ENCODE peak calls at places on chromosomes 1 and 21, in eight cellular contexts. G, S, K, I, Y, Z, T and W are unnamed samples.

GRCh38 chr1:164716992-164717703 is 158.2 kb downstream of the PBX1 start:
- DNase-seq in G (no peak), S (no peak), K (peak; percentile 56), I (no peak), Y (no peak), Z (no peak), T (peak; percentile 78), W (peak; percentile 59)

GRCh38 chr1:108077991-108078390 is 113.0 kb upstream of the VAV3 start:
- DNase-seq in G (no peak), S (no peak), K (no peak), I (no peak), Y (no peak), Z (no peak), T (no peak), W (peak; percentile 21)

GRCh38 chr1:207863893-207864535 is 46.9 kb downstream of the CD34 start:
- DNase-seq in G (no peak), S (no peak), K (no peak), I (peak; percentile 70), Y (no peak), Z (no peak), T (no peak), W (peak; percentile 46)

GRCh38 chr1:46411601-46412341 is 17.7 kb downstream of the FAAH start:
- DNase-seq in G (peak; percentile 85), S (no peak), K (no peak), I (no peak), Y (no peak), Z (peak; percentile 51), T (no peak), W (no peak)

GRCh38 chr1:16184557-16185303 is 27.7 kb downstream of the ARHGEF19 start:
- DNase-seq in G (no peak), S (no peak), K (peak; percentile 74), I (no peak), Y (peak; percentile 43), Z (no peak), T (no peak), W (no peak)

GRCh38 chr21:41861987-41862386 is 17.2 kb downstream of the PRDM15 start:
- DNase-seq in G (no peak), S (no peak), K (no peak), I (no peak), Y (no peak), Z (no peak), T (no peak), W (peak; percentile 83)

GRCh38 chr21:16180613-16181012 is 450.8 kb downstream of the USP25 start:
- DNase-seq in G (no peak), S (no peak), K (no peak), I (no peak), Y (no peak), Z (no peak), T (no peak), W (no peak)

GRCh38 chr1:37056201-37056764 is 22.0 kb upstream of the GRIK3 start:
- DNase-seq in G (no peak), S (no peak), K (no peak), I (no peak), Y (no peak), Z (peak; percentile 64), T (no peak), W (no peak)

GRCh38 chr1:94100785-94101612 is 19.9 kb downstream of the ABCA4 start:
- DNase-seq in G (no peak), S (no peak), K (peak; percentile 51), I (no peak), Y (no peak), Z (peak; percentile 56), T (no peak), W (no peak)

GRCh38 chr1:224082146-224082545 is 31.8 kb upstream of the FBXO28 start:
- DNase-seq in G (no peak), S (no peak), K (no peak), I (no peak), Y (no peak), Z (no peak), T (no peak), W (no peak)

GRCh38 chr1:244113532-244114320 is 62.6 kb downstream of the ZBTB18 start:
- DNase-seq in G (no peak), S (no peak), K (no peak), I (no peak), Y (no peak), Z (no peak), T (no peak), W (no peak)

GRCh38 chr1:10815863-10816195 is 19.4 kb upstream of the CASZ1 start:
- DNase-seq in G (no peak), S (no peak), K (no peak), I (no peak), Y (no peak), Z (no peak), T (no peak), W (no peak)

DNA sequence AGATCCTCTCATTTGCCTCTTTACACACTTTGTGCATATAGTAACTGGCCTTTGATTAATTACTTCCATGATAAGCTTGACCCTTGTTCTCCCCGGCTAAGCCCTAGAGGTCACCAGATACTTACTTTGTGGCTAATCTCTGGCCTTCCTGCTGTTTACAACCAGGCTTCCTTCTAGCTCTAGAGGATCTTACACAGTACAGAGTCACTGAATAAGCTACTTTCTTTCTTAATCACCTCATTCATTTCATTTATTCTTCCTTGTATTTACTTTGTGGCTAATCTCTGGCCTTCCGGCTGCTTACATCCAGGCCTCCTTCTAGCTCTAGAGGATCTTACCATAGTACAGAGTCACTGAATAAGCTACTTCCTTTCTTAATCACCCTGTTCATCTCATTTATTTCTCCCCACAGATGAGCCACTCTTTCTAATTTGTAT is 144.3 kb upstream of the C1orf21 start:
- DNase-seq in G (no peak), S (peak; percentile 19), K (no peak), I (no peak), Y (no peak), Z (no peak), T (peak; percentile 38), W (peak; percentile 21)
- TF ChIP-seq CTCF in G (peak; percentile 33), S (peak; percentile 0), K (peak; percentile 31), I (no peak), Y (peak; percentile 36), Z (peak; percentile 39), T (peak; percentile 1), W (peak; percentile 9)

GRCh38 chr1:23481904-23482303 is 2.1 kb downstream of the ASAP3 start:
- DNase-seq in G (no peak), S (no peak), K (no peak), I (no peak), Y (no peak), Z (no peak), T (no peak), W (no peak)

GRCh38 chr1:23480187-23481025 is 3.6 kb downstream of the ASAP3 start:
- DNase-seq in G (no peak), S (no peak), K (no peak), I (no peak), Y (no peak), Z (no peak), T (no peak), W (peak; percentile 27)

GRCh38 chr1:23481026-23481597 is 2.9 kb downstream of the ASAP3 start:
- DNase-seq in G (no peak), S (no peak), K (no peak), I (no peak), Y (no peak), Z (no peak), T (no peak), W (no peak)

GRCh38 chr1:23477359-23478144 is 6.4 kb downstream of the ASAP3 start:
- DNase-seq in G (no peak), S (no peak), K (peak; percentile 98), I (no peak), Y (no peak), Z (no peak), T (peak; percentile 51), W (no peak)

DNA sequence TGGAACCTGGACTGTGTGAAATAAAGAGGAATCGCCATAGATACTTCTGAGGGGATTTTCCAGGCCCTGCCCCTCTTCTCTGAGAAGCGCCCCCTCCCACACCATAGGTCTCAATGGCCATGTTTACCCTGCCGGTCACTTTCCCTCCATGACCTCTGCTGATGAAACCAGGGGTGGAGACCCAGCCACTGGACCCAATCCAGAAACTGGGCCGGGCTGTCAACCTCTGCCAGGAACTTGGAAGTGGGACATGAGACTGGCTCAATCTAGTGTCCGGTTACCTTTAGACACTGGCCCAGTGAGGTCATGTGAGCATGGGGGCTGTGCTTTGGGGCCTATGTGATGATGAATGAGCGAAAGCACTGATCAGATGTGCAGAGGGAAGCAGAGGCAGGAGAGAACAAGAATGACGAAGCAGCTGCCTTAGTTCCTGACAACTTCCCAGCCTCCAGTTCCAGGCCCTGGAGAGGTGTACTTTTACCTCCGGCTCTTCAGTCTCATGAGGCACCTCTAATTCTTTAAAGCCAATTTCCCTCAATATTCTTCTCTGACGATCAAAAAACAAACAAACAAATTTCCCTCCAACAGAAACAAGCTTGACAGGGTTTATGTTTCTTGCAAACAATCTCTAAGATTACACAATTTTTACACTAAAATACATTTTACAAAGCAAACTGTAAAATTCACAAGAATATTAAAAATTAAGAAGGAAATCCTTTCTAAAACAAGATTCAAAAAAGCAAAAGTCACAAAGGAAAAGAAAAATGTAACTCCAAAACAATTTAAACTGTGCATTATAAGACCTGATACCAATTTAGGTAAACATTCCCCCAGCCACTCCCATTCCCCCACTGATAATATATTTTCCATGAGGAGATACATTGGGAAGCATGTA is 4.8 kb downstream of the ASAP3 start:
- DNase-seq in G (peak; percentile 82), S (peak; percentile 77), K (no peak), I (no peak), Y (peak; percentile 72), Z (no peak), T (peak; percentile 97), W (no peak)
- H3K4me3 ChIP-seq in G (no peak overlapping the region), S (no peak overlapping the region), K (no peak overlapping the region), I (no peak overlapping the region), Y (no peak overlapping the region), Z (no peak overlapping the region), T (no peak overlapping the region), W (no peak overlapping the region)

DNA sequence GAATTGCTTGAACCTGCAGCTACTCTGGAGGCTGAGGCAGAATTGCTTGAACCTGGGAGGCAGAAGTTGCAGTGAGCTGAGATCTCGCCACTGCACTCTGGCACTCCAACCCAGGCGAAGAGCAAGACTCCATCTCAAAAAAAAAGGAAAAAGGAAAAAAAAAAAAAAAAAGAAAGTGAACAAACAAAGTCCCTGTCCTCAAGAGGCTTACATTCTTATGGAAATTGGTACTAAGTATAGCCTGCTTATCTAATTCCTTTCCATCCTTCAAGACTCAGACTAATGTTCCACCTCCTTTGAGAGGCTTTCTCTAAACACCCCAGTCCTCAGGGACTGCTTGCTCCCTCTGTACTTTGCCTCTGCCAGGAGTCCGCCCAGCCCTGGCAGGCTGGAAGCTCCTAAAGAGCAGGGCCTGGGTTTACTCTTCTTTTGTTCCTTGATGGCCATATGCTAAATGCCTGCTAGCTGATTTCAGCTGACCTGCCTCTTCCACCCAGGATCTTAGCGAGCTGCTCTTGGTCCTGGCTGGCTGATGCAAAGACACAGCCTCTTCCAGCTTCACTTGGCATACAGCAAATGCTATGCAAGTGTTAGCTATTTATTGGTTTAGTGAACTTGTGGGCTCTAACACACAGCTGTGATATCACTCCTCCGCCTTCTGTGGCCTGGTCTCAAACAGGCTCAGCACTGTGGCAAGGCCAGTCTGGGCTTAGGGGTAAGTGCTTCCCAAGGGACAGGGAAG is 9.8 kb downstream of the SLC9A1 start:
- DNase-seq in G (no peak), S (no peak), K (no peak), I (no peak), Y (no peak), Z (no peak), T (peak; percentile 66), W (no peak)
- TF ChIP-seq CTCF in G (no peak), S (no peak), K (no peak), I (no peak), Y (no peak), Z (no peak), T (no peak), W (no peak)

DNA sequence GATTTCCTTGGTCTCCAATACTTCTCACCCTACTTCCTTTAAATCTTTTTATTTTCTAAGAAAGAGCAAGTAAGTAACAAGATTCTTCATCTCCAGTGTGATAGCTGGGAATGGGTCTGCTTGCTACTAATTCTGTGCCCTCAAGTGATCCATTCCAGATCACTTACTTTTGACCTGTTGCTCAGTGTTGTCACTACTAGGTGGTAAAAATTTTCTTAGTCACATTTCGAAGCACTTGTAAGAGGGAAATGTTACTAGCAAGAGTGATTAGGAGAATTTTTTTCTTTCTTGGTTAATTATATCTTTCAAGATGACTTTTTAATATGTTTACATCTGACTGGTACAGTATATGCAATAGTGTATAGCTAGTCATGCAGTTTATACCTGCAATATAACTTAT is 2.2 kb downstream of the UBAP2L start:
- DNase-seq in G (no peak), S (no peak), K (no peak), I (no peak), Y (no peak), Z (no peak), T (no peak), W (no peak)
- H3K4me3 ChIP-seq in G (no peak overlapping the region), S (peak overlapping the region; percentile 75), K (no peak overlapping the region), I (peak overlapping the region; percentile 99), Y (peak overlapping the region; percentile 77), Z (peak overlapping the region; percentile 21), T (no peak overlapping the region), W (peak overlapping the region; percentile 86)